ENCODE peak calls at places on chromosomes 1 and 21, in eight cellular contexts. P, H, D, L, G, S, V and M are unnamed samples.

GRCh38 chr21:25934771-25935224 is 200.0 kb downstream of the GABPA start:
- DNase-seq in G (peak), V (peak), D (peak), L (peak), H (no peak), P (peak), S (peak), M (peak)

GRCh38 chr1:111505641-111506119 is 2.2 kb upstream of the ADORA3 start:
- DNase-seq in L (no peak), H (no peak), D (no peak), S (no peak), G (no peak), V (no peak), P (no peak), M (no peak)

GRCh38 chr1:44250113-44250781 is 37.0 kb downstream of the DMAP1 start:
- DNase-seq in V (no peak), D (no peak), G (no peak), S (no peak), H (no peak), L (no peak), P (no peak), M (no peak)

GRCh38 chr1:186735463-186735862 is 55.2 kb upstream of the PTGS2 start:
- DNase-seq in P (no peak), H (no peak), L (peak), V (no peak), S (no peak), G (no peak), D (no peak), M (no peak)

GRCh38 chr1:69940816-69941215 is 264.6 kb downstream of the LRRC40 start:
- DNase-seq in H (no peak), P (no peak), L (no peak), S (no peak), G (no peak), D (no peak), V (no peak), M (no peak)

GRCh38 chr1:168613689-168614655 is 37.6 kb downstream of the XCL1 start:
- DNase-seq in P (no peak), D (no peak), L (no peak), G (no peak), H (no peak), S (peak), V (no peak), M (no peak)

GRCh38 chr1:54114001-54114400 is 38.8 kb downstream of the CDCP2 start:
- DNase-seq in H (no peak), S (no peak), V (no peak), D (no peak), P (no peak), G (no peak), L (no peak), M (no peak)

GRCh38 chr1:27143408-27143807 is 11.5 kb downstream of the SLC9A1 start:
- DNase-seq in P (no peak), S (no peak), V (no peak), H (no peak), D (no peak), G (no peak), L (peak), M (no peak)

GRCh38 chr21:27734146-27734545 is 767.3 kb upstream of the ADAMTS5 start:
- DNase-seq in S (peak), H (no peak), P (peak), V (peak), G (peak), L (peak), D (peak), M (peak)

GRCh38 chr1:89808429-89809117 is 12.3 kb upstream of the LRRC8D start:
- DNase-seq in P (no peak), S (no peak), G (peak), L (peak), D (no peak), V (no peak), H (no peak), M (no peak)

GRCh38 chr1:84073266-84073665 is 70.8 kb upstream of the PRKACB start:
- DNase-seq in L (peak), V (no peak), G (peak), P (no peak), S (no peak), D (no peak), H (no peak), M (no peak)

GRCh38 chr21:45286671-45287437 is 841 bp downstream of the POFUT2 start:
- DNase-seq in H (no peak), D (no peak), L (peak), S (no peak), G (no peak), V (no peak), P (no peak), M (no peak)

GRCh38 chr21:39118604-39119215 is 64.5 kb downstream of the PSMG1 start:
- DNase-seq in G (no peak), L (no peak), S (no peak), V (no peak), D (no peak), H (no peak), P (no peak), M (no peak)

GRCh38 chr21:28487455-28488070 is 505.1 kb downstream of the LTN1 start:
- DNase-seq in V (no peak), G (peak), H (no peak), D (no peak), S (peak), P (no peak), L (no peak), M (no peak)

GRCh38 chr1:198771562-198772153 is 132.8 kb downstream of the PTPRC start:
- DNase-seq in G (peak), V (peak), H (no peak), P (peak), L (peak), D (no peak), S (no peak), M (peak)

GRCh38 chr1:33653226-33653625 is 180.8 kb downstream of the ZSCAN20 start:
- DNase-seq in P (no peak), D (no peak), H (no peak), G (no peak), L (no peak), S (no peak), V (no peak), M (no peak)

GRCh38 chr1:178739285-178740045 is 14.4 kb downstream of the RALGPS2 start:
- DNase-seq in P (peak), S (no peak), V (no peak), L (peak), H (no peak), G (peak), D (no peak), M (no peak)

GRCh38 chr1:41827991-41828570 is 90.6 kb downstream of the HIVEP3 start:
- DNase-seq in H (no peak), V (no peak), G (no peak), L (no peak), P (no peak), D (no peak), S (no peak), M (no peak)

GRCh38 chr21:25441835-25442234 is 165.4 kb downstream of the MRPL39 start:
- DNase-seq in D (no peak), S (no peak), H (no peak), V (no peak), P (no peak), L (no peak), G (no peak), M (no peak)

GRCh38 chr1:155169541-155169940 is 3.6 kb downstream of the KRTCAP2 start:
- DNase-seq in P (no peak), G (no peak), S (no peak), H (no peak), L (no peak), V (no peak), D (no peak), M (no peak)

GRCh38 chr1:9200441-9200840 is 34.1 kb upstream of the H6PD start:
- DNase-seq in V (no peak), G (peak), H (no peak), D (no peak), P (no peak), S (no peak), L (peak), M (no peak)

GRCh38 chr1:118928739-118929554 is 59.2 kb downstream of the TBX15 start:
- DNase-seq in G (no peak), L (peak), S (no peak), P (no peak), H (no peak), D (no peak), V (no peak), M (peak)

GRCh38 chr1:92804721-92805169 is 19.8 kb upstream of the EVI5 start:
- DNase-seq in G (peak), L (peak), V (peak), S (peak), D (peak), P (peak), H (no peak), M (peak)

GRCh38 chr1:19071674-19072281 is 115.3 kb upstream of the IFFO2 start:
- DNase-seq in D (no peak), L (no peak), P (no peak), G (no peak), H (no peak), S (no peak), V (no peak), M (no peak)

GRCh38 chr1:107877092-107877491 is 87.9 kb downstream of the VAV3 start:
- DNase-seq in L (peak), P (no peak), V (peak), G (no peak), S (peak), H (no peak), D (peak), M (peak)